ENCODE peak calls at places on chromosome 3, in eight cellular contexts. T is NCI-H1105 treated with DMSO at 0.1 percent for 48 hours; L is stimulated activated naive CD8-positive, alpha-beta T cell treated with anti-CD3 and anti-CD28 coated beads, Interleukin-15, amount 100 ng/mL, for 72 hours; G is NCI-H524; P is stimulated activated CD4-positive, alpha-beta T cell treated with anti-CD3 and anti-CD28 coated beads, Interleukin-2, amount 100 ng/mL, for 48 hours; K is WTC11; O is NCI-H748 treated with DMSO at 0.1 percent for 48 hours; H is fibroblast of pulmonary artery. A is an unnamed sample.

GRCh38 chr3:45884368-45885201 is 1.8 kb upstream of the CCR9 start:
- DNase-seq in T (no peak), L (no peak), G (no peak), P (no peak), K (no peak), O (no peak), H (no peak), A (no peak)

GRCh38 chr3:57709559-57709958 is 16.7 kb upstream of the DENND6A start:
- DNase-seq in T (no peak), L (no peak), G (no peak), P (no peak), K (no peak), O (no peak), H (peak; percentile 25), A (no peak)

GRCh38 chr3:23209747-23210495 is 6.8 kb downstream of the UBE2E2 start:
- DNase-seq in T (no peak), L (no peak), G (no peak), P (no peak), K (no peak), O (no peak), H (no peak), A (no peak)

GRCh38 chr3:179071161-179071568 is 444 bp downstream of the ZMAT3 start:
- DNase-seq in T (peak; percentile 77), L (peak; percentile 73), G (peak; percentile 55), P (peak; percentile 39), K (no peak), O (no peak), H (peak; percentile 43), A (peak; percentile 60)

GRCh38 chr3:67386446-67386845 is 268.0 kb downstream of the SUCLG2 start:
- DNase-seq in T (no peak), L (peak; percentile 12), G (no peak), P (no peak), K (no peak), O (no peak), H (no peak), A (no peak)

GRCh38 chr3:54939591-54940300 is 11.9 kb upstream of the LRTM1 start:
- DNase-seq in T (no peak), L (no peak), G (no peak), P (no peak), K (no peak), O (no peak), H (no peak), A (no peak)

GRCh38 chr3:141076026-141076797 is 25.1 kb downstream of the SPSB4 start:
- DNase-seq in T (no peak), L (no peak), G (no peak), P (no peak), K (no peak), O (no peak), H (no peak), A (no peak)

GRCh38 chr3:124772081-124772831 is 42.0 kb downstream of the UMPS start:
- DNase-seq in T (peak; percentile 92), L (no peak), G (peak; percentile 85), P (no peak), K (no peak), O (no peak), H (peak; percentile 74), A (no peak)

GRCh38 chr3:179713643-179714090 is 60.8 kb downstream of the USP13 start:
- DNase-seq in T (no peak), L (no peak), G (no peak), P (no peak), K (no peak), O (no peak), H (peak; percentile 28), A (no peak)

GRCh38 chr3:95460274-95460673 is 1354.1 kb upstream of the EPHA6 start:
- DNase-seq in T (no peak), L (no peak), G (no peak), P (no peak), K (no peak), O (no peak), H (no peak), A (no peak)

GRCh38 chr3:127961963-127962362 is 46.9 kb downstream of the KBTBD12 start:
- DNase-seq in T (no peak), L (no peak), G (no peak), P (no peak), K (no peak), O (no peak), H (no peak), A (no peak)

GRCh38 chr3:71127463-71128243 is 455.9 kb downstream of the FOXP1 start:
- DNase-seq in T (no peak), L (peak; percentile 52), G (no peak), P (no peak), K (no peak), O (no peak), H (peak; percentile 67), A (no peak)

GRCh38 chr3:143775401-143775970 is 72.8 kb downstream of the SLC9A9 start:
- DNase-seq in T (peak; percentile 80), L (no peak), G (peak; percentile 66), P (no peak), K (no peak), O (peak; percentile 35), H (peak; percentile 53), A (peak; percentile 60)

GRCh38 chr3:17320266-17320665 is 422.2 kb downstream of the TBC1D5 start:
- DNase-seq in T (no peak), L (no peak), G (no peak), P (no peak), K (no peak), O (no peak), H (peak; percentile 31), A (no peak)

GRCh38 chr3:114035896-114036295 is 20.4 kb downstream of the CCDC191 start:
- DNase-seq in T (no peak), L (no peak), G (no peak), P (no peak), K (no peak), O (no peak), H (no peak), A (no peak)

GRCh38 chr3:197297476-197298340 is 704 bp downstream of the DLG1 start:
- DNase-seq in T (peak; percentile 97), L (peak; percentile 92), G (peak; percentile 92), P (peak; percentile 86), K (peak; percentile 91), O (peak; percentile 38), H (peak; percentile 84), A (peak; percentile 95)

GRCh38 chr3:86988235-86988634 is 2.7 kb downstream of the VGLL3 start:
- DNase-seq in T (no peak), L (no peak), G (no peak), P (no peak), K (no peak), O (no peak), H (peak; percentile 95), A (no peak)

GRCh38 chr3:152719264-152719663 is 115.7 kb upstream of the P2RY1 start:
- DNase-seq in T (peak; percentile 24), L (no peak), G (no peak), P (no peak), K (no peak), O (no peak), H (peak; percentile 71), A (no peak)

GRCh38 chr3:23993556-23994246 is 48.6 kb downstream of the NR1D2 start:
- DNase-seq in T (no peak), L (no peak), G (no peak), P (no peak), K (no peak), O (no peak), H (no peak), A (no peak)

GRCh38 chr3:71069797-71070196 is 513.7 kb downstream of the FOXP1 start:
- DNase-seq in T (peak; percentile 67), L (peak; percentile 71), G (peak; percentile 64), P (peak; percentile 57), K (peak; percentile 57), O (peak; percentile 80), H (peak; percentile 76), A (peak; percentile 30)

GRCh38 chr3:149717391-149718056 is 34.8 kb downstream of the COMMD2 start:
- DNase-seq in T (peak; percentile 68), L (no peak), G (peak; percentile 77), P (peak; percentile 16), K (peak; percentile 31), O (peak; percentile 1), H (peak; percentile 90), A (peak; percentile 53)

GRCh38 chr3:72113564-72113963 is 328.6 kb upstream of the PROK2 start:
- DNase-seq in T (no peak), L (no peak), G (no peak), P (no peak), K (no peak), O (no peak), H (no peak), A (no peak)

GRCh38 chr3:81726735-81727134 is 34.7 kb downstream of the GBE1 start:
- DNase-seq in T (no peak), L (no peak), G (no peak), P (no peak), K (no peak), O (no peak), H (peak; percentile 60), A (no peak)

GRCh38 chr3:127549826-127550487 is 40.6 kb downstream of the TPRA1 start:
- DNase-seq in T (no peak), L (no peak), G (no peak), P (no peak), K (no peak), O (no peak), H (no peak), A (no peak)

GRCh38 chr3:169118666-169119370 is 544.7 kb downstream of the MECOM start:
- DNase-seq in T (peak; percentile 69), L (no peak), G (peak; percentile 66), P (no peak), K (no peak), O (peak; percentile 6), H (no peak), A (no peak)

GRCh38 chr3:159860727-159861126 is 127.9 kb upstream of the IL12A start:
- DNase-seq in T (no peak), L (no peak), G (peak; percentile 91), P (no peak), K (no peak), O (no peak), H (peak; percentile 56), A (no peak)

GRCh38 chr3:107959767-107960166 is 131.1 kb downstream of the CD47 start:
- DNase-seq in T (no peak), L (no peak), G (no peak), P (no peak), K (no peak), O (no peak), H (peak; percentile 96), A (no peak)

GRCh38 chr3:29128004-29128403 is 152.9 kb upstream of the RBMS3 start:
- DNase-seq in T (no peak), L (no peak), G (no peak), P (no peak), K (no peak), O (no peak), H (peak; percentile 14), A (no peak)

GRCh38 chr3:53813876-53814275 is 32.3 kb downstream of the CHDH start:
- DNase-seq in T (no peak), L (no peak), G (no peak), P (no peak), K (no peak), O (no peak), H (no peak), A (no peak)

GRCh38 chr3:76122007-76122406 is 336.7 kb upstream of the ZNF717 start:
- DNase-seq in T (no peak), L (no peak), G (no peak), P (no peak), K (no peak), O (no peak), H (no peak), A (no peak)

GRCh38 chr3:111786922-111787321 is 72.1 kb upstream of the PHLDB2 start:
- DNase-seq in T (no peak), L (no peak), G (no peak), P (no peak), K (no peak), O (no peak), H (no peak), A (no peak)

GRCh38 chr3:197854596-197855343 is 63.7 kb downstream of the LRCH3 start:
- DNase-seq in T (no peak), L (no peak), G (no peak), P (no peak), K (peak; percentile 74), O (no peak), H (peak; percentile 91), A (no peak)

GRCh38 chr3:113193298-113193697 is 18.1 kb upstream of the BOC start:
- DNase-seq in T (no peak), L (no peak), G (no peak), P (no peak), K (no peak), O (no peak), H (peak; percentile 39), A (no peak)

GRCh38 chr3:110528305-110529121 is 543.1 kb upstream of the NECTIN3 start:
- DNase-seq in T (no peak), L (no peak), G (no peak), P (no peak), K (no peak), O (no peak), H (no peak), A (no peak)